ENCODE peak calls at places on chromosomes 11 and 22, in seven cellular contexts. T, X, W, C, I, S and O are unnamed samples.

GRCh38 chr11:2436521-2437031 is 7.7 kb downstream of the TRPM5 start:
- DNase-seq in C (no peak), T (no peak), W (no peak), I (no peak), X (no peak), S (no peak), O (no peak)

GRCh38 chr11:15937601-15938361 is 418.6 kb downstream of the SOX6 start:
- DNase-seq in S (no peak), W (peak), C (no peak), X (peak), T (no peak), I (no peak), O (no peak)

GRCh38 chr11:113732092-113732491 is 26.0 kb upstream of the TMPRSS5 start:
- DNase-seq in T (no peak), C (no peak), W (no peak), S (no peak), I (no peak), X (no peak), O (no peak)

GRCh38 chr22:36921309-36922096 is 8.1 kb downstream of the CSF2RB start:
- DNase-seq in X (no peak), C (no peak), I (no peak), T (no peak), W (no peak), S (no peak), O (no peak)

GRCh38 chr11:117907276-117908110 is 21.7 kb downstream of the TMPRSS13 start:
- DNase-seq in C (peak), I (peak), S (peak), W (peak), T (peak), X (peak), O (peak)

GRCh38 chr22:36818010-36818642 is 1.3 kb upstream of the PVALB start:
- DNase-seq in S (peak), X (no peak), T (no peak), C (no peak), W (no peak), I (no peak), O (peak)

GRCh38 chr11:13145461-13145860 is 132.1 kb upstream of the BMAL1 start:
- DNase-seq in S (no peak), X (peak), T (no peak), I (no peak), W (no peak), C (no peak), O (no peak)

GRCh38 chr22:47796128-47796908 is 1033.9 kb downstream of the TBC1D22A start:
- DNase-seq in X (no peak), T (no peak), S (no peak), C (no peak), I (no peak), W (no peak), O (no peak)

GRCh38 chr11:86955111-86955673 is at the start of gene FZD4:
- DNase-seq in X (peak), S (peak), I (peak), C (peak), W (peak), T (peak), O (peak)

GRCh38 chr22:40627612-40628011 is 8.9 kb downstream of the MRTFA start:
- DNase-seq in S (no peak), T (no peak), W (no peak), X (no peak), I (no peak), C (no peak), O (no peak)

GRCh38 chr11:62757846-62758788 is 3.3 kb upstream of the POLR2G start:
- DNase-seq in C (no peak), X (peak), I (no peak), T (no peak), S (no peak), W (no peak), O (no peak)

DNA sequence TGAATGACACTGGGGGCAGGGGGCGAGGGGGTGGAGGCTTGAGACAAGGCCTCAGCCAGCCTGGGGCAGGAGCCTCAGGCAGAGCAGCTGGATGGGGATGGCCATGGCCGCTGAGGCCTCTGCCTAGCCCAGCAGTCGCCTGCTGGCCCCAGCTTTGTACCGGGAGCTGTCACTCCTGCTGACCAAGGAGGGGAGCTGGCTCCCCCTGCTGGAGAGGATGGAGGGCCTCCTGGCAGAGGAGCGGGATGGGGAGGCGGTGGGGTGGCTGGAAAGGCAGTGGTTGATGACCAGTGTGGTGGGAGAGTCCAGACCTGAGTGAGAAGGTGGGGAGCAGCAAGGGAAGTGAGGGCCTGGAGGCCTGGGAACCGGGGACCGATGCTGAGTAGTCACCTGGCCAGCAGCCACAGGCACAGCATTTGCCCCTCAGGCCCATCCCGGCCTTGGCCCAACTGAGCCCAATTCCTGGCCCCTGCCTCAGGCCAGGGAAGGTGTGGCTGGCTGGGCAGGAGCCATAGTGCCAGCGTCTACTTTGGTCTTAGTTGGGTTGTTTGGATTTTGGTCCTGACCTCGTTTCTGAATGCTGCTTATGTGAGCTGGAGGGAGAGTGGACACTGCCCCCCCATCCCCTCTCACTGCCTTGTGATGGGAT is 6.0 kb upstream of the SUSD2 start:
- DNase-seq in X (peak), C (peak), W (peak), T (peak), S (peak), I (peak), O (peak)
- TF ChIP-seq EZH2phosphoT487 in X (no peak), C (no peak), W (no peak), T (no peak), S (no peak), I (no peak), O (no peak)

GRCh38 chr11:125167292-125167953 is 2.9 kb downstream of the PKNOX2 start:
- DNase-seq in S (no peak), W (peak), T (no peak), I (no peak), C (peak), X (peak), O (no peak)
- H3K4me3 ChIP-seq in S (no peak), W (no peak), T (no peak), I (no peak), C (peak), X (peak), O (no peak)

GRCh38 chr22:49400866-49401598 is 426.6 kb downstream of the BRD1 start:
- DNase-seq in T (no peak), C (no peak), S (no peak), I (no peak), X (no peak), W (no peak), O (no peak)
- TF ChIP-seq EZH2phosphoT487 in T (no peak), C (no peak), S (no peak), I (no peak), X (no peak), W (no peak), O (no peak)

GRCh38 chr11:67268684-67269268 is 2.5 kb downstream of the GRK2 start:
- DNase-seq in S (no peak), I (no peak), W (no peak), C (no peak), X (no peak), T (no peak), O (no peak)
- H3K4me3 ChIP-seq in S (no peak), I (no peak), W (no peak), C (no peak), X (no peak), T (no peak), O (no peak)

GRCh38 chr11:103110406-103110805 is 1.2 kb downstream of the DYNC2H1 start:
- DNase-seq in C (no peak), W (peak), X (no peak), T (no peak), I (no peak), S (peak), O (peak)

GRCh38 chr11:103108933-103109817 is at the start of gene DYNC2H1:
- DNase-seq in W (peak), T (peak), C (peak), I (peak), X (peak), S (peak), O (peak)

GRCh38 chr11:103111400-103111799 is 2.2 kb downstream of the DYNC2H1 start:
- DNase-seq in I (no peak), W (no peak), S (no peak), X (no peak), T (no peak), C (no peak), O (no peak)

GRCh38 chr11:103112364-103112763 is 3.1 kb downstream of the DYNC2H1 start:
- DNase-seq in T (no peak), I (no peak), X (no peak), W (no peak), S (no peak), C (no peak), O (no peak)

DNA sequence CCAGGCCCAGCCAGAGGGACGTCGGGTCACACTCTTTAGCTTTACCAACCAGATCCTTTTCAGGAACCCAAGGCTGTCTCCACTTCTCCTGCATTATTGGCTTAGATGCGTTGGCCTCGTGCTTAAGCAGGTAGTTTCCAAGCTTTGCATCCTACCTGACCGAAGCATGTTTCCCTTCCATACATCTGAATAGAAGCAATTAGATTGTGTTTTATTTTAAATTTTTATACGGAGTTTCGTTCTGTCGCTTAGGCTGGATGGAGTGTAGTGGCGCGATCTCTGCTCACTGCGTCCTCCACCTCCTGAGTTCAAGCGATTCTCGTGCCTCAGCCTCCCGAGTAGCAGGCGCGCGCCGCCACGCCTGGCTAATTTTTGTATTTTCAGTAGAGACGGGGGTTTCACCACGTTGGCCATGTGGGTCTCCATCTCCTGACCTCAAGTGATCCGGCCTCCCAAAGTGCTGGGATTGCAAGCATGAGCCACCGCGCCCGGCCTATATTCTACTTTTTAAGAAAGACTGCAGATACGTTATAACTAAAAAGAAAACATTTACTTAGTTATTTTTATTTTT is 677 bp downstream of the DYNC2H1 start:
- DNase-seq in X (no peak), S (peak), I (no peak), C (peak), W (no peak), T (no peak), O (no peak)
- TF ChIP-seq EZH2phosphoT487 in X (no peak), S (no peak), I (no peak), C (no peak), W (no peak), T (no peak), O (no peak)

GRCh38 chr22:42344391-42344861 is 74.0 kb upstream of the TCF20 start:
- DNase-seq in T (no peak), X (peak), C (peak), W (peak), I (no peak), S (peak), O (no peak)
- H3K4me3 ChIP-seq in T (no peak), X (peak), C (no peak), W (no peak), I (no peak), S (peak), O (peak)

GRCh38 chr11:61123775-61124571 is 21.7 kb downstream of the CD5 start:
- DNase-seq in S (no peak), T (no peak), X (no peak), W (no peak), I (no peak), C (no peak), O (no peak)

GRCh38 chr11:61124574-61125309 is 22.5 kb downstream of the CD5 start:
- DNase-seq in C (peak), I (no peak), W (no peak), S (no peak), X (no peak), T (no peak), O (peak)

GRCh38 chr11:61126266-61126665 is 24.0 kb downstream of the CD5 start:
- DNase-seq in S (no peak), W (no peak), T (no peak), I (peak), C (peak), X (no peak), O (no peak)

GRCh38 chr11:61122761-61123160 is 20.5 kb downstream of the CD5 start:
- DNase-seq in T (no peak), W (no peak), C (no peak), X (no peak), I (no peak), S (no peak), O (no peak)

GRCh38 chr11:61125310-61125684 is 23.0 kb downstream of the CD5 start:
- DNase-seq in W (no peak), I (peak), X (no peak), C (no peak), S (no peak), T (no peak), O (no peak)
- TF ChIP-seq EZH2phosphoT487 in W (no peak), I (no peak), X (no peak), C (no peak), S (no peak), T (no peak), O (no peak)

GRCh38 chr11:102429691-102430090 is 22.9 kb downstream of the TMEM123 start:
- DNase-seq in T (no peak), C (no peak), W (no peak), I (no peak), S (no peak), X (no peak), O (no peak)

GRCh38 chr11:102427068-102427467 is 25.5 kb downstream of the TMEM123 start:
- DNase-seq in S (no peak), I (no peak), T (no peak), X (no peak), W (no peak), C (no peak), O (no peak)

GRCh38 chr11:102426570-102426969 is 26.0 kb downstream of the TMEM123 start:
- DNase-seq in I (no peak), C (no peak), T (no peak), W (no peak), S (no peak), X (no peak), O (no peak)

GRCh38 chr11:102430158-102430836 is 22.3 kb downstream of the TMEM123 start:
- DNase-seq in I (no peak), X (no peak), S (peak), T (no peak), W (no peak), C (no peak), O (no peak)

DNA sequence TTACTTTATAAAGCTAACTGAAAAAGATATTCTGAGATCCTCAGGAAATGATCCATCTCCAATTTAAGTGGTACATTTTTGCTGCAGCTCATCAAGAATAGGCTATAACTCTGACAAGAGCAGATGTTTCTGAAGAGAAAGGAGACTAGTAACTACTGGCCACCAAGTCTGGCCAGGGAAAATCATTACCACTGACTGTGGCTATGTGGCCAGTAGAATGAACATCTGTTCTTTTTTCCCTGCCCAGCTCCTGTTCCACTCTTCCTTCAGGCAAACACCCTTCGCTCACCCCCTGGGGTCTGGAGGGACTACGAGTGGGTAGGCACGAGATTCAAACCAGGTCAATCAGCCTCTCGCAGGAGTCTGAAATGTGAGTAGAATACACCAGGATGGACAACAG is 23.9 kb downstream of the TMEM123 start:
- DNase-seq in C (no peak), S (no peak), W (no peak), X (no peak), I (no peak), T (no peak), O (no peak)
- H3K4me3 ChIP-seq in C (no peak), S (no peak), W (no peak), X (no peak), I (no peak), T (no peak), O (no peak)

DNA sequence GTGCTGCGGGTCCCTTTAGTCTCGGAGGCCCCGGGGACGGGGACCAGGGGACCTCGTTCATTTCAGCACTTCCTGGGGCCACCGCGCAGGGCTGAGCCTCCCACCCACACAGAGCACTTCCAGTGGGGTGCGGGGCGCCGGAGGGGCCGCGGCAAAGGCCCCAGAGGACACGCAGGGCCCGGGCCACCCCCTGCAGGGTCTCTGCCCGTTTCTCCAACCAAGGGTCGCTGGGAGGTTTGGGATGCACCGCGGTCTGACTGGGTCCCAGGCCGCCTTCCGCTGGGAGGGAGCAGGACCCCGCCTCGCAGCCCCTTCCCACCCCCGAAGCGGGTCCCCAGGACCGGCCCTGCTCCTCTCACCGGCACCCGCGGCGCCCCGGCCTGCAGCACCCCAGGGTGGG is 37.5 kb downstream of the TOLLIP start:
- DNase-seq in X (no peak), T (no peak), I (no peak), C (no peak), W (no peak), S (no peak), O (no peak)
- TF ChIP-seq EZH2phosphoT487 in X (no peak), T (no peak), I (no peak), C (no peak), W (no peak), S (no peak), O (no peak)

GRCh38 chr11:128482512-128483191 is 104.7 kb downstream of the ETS1 start:
- DNase-seq in W (no peak), S (peak), T (no peak), C (no peak), X (no peak), I (no peak), O (no peak)

GRCh38 chr11:128480665-128481064 is 106.7 kb downstream of the ETS1 start:
- DNase-seq in W (no peak), I (no peak), T (no peak), X (no peak), C (no peak), S (no peak), O (no peak)

GRCh38 chr11:128481135-128481534 is 106.2 kb downstream of the ETS1 start:
- DNase-seq in T (no peak), C (no peak), W (no peak), I (no peak), S (peak), X (no peak), O (no peak)

GRCh38 chr11:128483211-128483788 is 104.1 kb downstream of the ETS1 start:
- DNase-seq in I (no peak), T (no peak), C (no peak), W (no peak), S (no peak), X (no peak), O (no peak)

DNA sequence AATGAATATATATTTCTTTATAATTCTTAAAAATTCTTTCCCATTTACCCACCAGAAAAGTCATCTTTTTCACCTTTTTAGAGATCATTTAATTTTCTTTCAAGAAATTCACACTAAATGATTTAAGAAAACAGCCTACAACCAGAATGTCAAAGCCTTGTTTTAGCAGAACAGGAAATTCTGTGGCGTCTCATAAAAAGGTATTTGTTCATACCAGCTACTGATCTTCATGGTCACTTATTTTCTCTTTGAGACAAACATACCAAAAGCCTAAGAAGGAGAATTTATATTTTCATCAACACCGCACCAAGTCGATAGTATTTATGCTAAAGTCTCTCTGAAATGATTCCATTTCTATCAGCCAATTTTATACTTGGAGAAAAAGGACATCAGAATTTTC is 105.3 kb downstream of the ETS1 start:
- DNase-seq in C (no peak), I (no peak), X (no peak), W (no peak), T (no peak), S (no peak), O (no peak)
- H3K4me3 ChIP-seq in C (no peak), I (no peak), X (no peak), W (no peak), T (no peak), S (peak), O (no peak)